ENCODE peak calls at places on chromosomes 7 and 10, in five cellular contexts. O is neural crest cell; T is HCEC 1CT; L is activated CD8-positive, alpha-beta memory T cell treated with anti-CD3 and anti-CD28 coated beads, Interleukin-2, amount 50 U/mL, for 4 hours; Y is endothelial cell. A is an unnamed sample.

GRCh38 chr7:19024261-19024660 is 93.2 kb downstream of the TWIST1 start:
- DNase-seq in O (no peak), T (peak), L (no peak), Y (no peak), A (no peak)

GRCh38 chr10:11509036-11509435 is 102.4 kb downstream of the USP6NL start:
- DNase-seq in O (no peak), T (no peak), L (no peak), Y (no peak), A (no peak)

GRCh38 chr7:138864667-138865066 is 66.7 kb upstream of the ATP6V0A4 start:
- DNase-seq in O (no peak), T (peak), L (no peak), Y (no peak), A (no peak)

GRCh38 chr10:118062798-118063238 is 16.1 kb upstream of the RAB11FIP2 start:
- DNase-seq in O (no peak), T (no peak), L (no peak), Y (no peak), A (no peak)

GRCh38 chr7:66529889-66530615 is 98.6 kb upstream of the KCTD7 start:
- DNase-seq in O (no peak), T (no peak), L (no peak), Y (no peak), A (no peak)

GRCh38 chr10:79189853-79190435 is 121.2 kb downstream of the ZMIZ1 start:
- DNase-seq in O (no peak), T (no peak), L (no peak), Y (no peak), A (no peak)

GRCh38 chr7:126589068-126589684 is 663.6 kb downstream of the GRM8 start:
- DNase-seq in O (no peak), T (no peak), L (no peak), Y (no peak), A (no peak)

GRCh38 chr10:51886438-51887068 is 187.2 kb upstream of the CSTF2T start:
- DNase-seq in O (no peak), T (peak), L (no peak), Y (no peak), A (no peak)

GRCh38 chr7:149310113-149310836 is 48.3 kb downstream of the ZNF783 start:
- DNase-seq in O (no peak), T (peak), L (no peak), Y (no peak), A (peak)

GRCh38 chr10:3195706-3196105 is 23.1 kb upstream of the PITRM1 start:
- DNase-seq in O (no peak), T (no peak), L (no peak), Y (no peak), A (no peak)

GRCh38 chr10:31697271-31698168 is 231.1 kb downstream of the ARHGAP12 start:
- DNase-seq in O (no peak), T (peak), L (no peak), Y (peak), A (no peak)

A was measured in iPS DF 6.9.